ENCODE peak calls at places on chromosomes 13 and 19, in eight cellular contexts. Y is H9, K is fibroblast of lung, S is H1, O is HepG2, A is PC-9, H is IMR-90, T is mesenchymal stem cell. E is an unnamed sample.

GRCh38 chr13:72137782-72138181 is 270.8 kb upstream of the DACH1 start:
- DNase-seq in Y (no peak), K (no peak), S (no peak), O (no peak), A (no peak), H (no peak), T (no peak), E (no peak)

GRCh38 chr19:3398114-3398899 is 31.9 kb downstream of the NFIC start:
- DNase-seq in Y (peak), K (peak), S (no peak), O (peak), A (no peak), H (peak), T (peak), E (no peak)

GRCh38 chr13:105948143-105948542 is 587.3 kb downstream of the EFNB2 start:
- DNase-seq in Y (peak), K (no peak), S (no peak), O (no peak), A (no peak), H (no peak), T (no peak), E (no peak)

GRCh38 chr19:50187937-50188336 is 15.5 kb upstream of the MYH14 start:
- DNase-seq in Y (no peak), K (no peak), S (no peak), O (no peak), A (no peak), H (no peak), T (no peak), E (no peak)

GRCh38 chr19:6685482-6685881 is 15.5 kb upstream of the TNFSF14 start:
- DNase-seq in Y (no peak), K (no peak), S (no peak), O (no peak), A (no peak), H (no peak), T (no peak), E (no peak)

GRCh38 chr13:61286148-61286745 is 129.4 kb downstream of the PCDH20 start:
- DNase-seq in Y (peak), K (no peak), S (peak), O (peak), A (peak), H (no peak), T (no peak), E (no peak)

GRCh38 chr19:9839415-9839814 is 4.3 kb downstream of the PIN1 start:
- DNase-seq in Y (no peak), K (peak), S (no peak), O (no peak), A (no peak), H (peak), T (no peak), E (no peak)

GRCh38 chr13:73273737-73274136 is 214.9 kb downstream of the KLF5 start:
- DNase-seq in Y (no peak), K (peak), S (no peak), O (no peak), A (no peak), H (peak), T (peak), E (peak)

GRCh38 chr13:24923305-24923640 is 159.3 kb downstream of the RNF17 start:
- DNase-seq in Y (no peak), K (peak), S (no peak), O (no peak), A (no peak), H (peak), T (peak), E (peak)

GRCh38 chr13:97386832-97387486 is 47.0 kb upstream of the RAP2A start:
- DNase-seq in Y (no peak), K (no peak), S (no peak), O (no peak), A (no peak), H (no peak), T (no peak), E (no peak)

GRCh38 chr13:40376296-40376849 is 290.1 kb downstream of the FOXO1 start:
- DNase-seq in Y (no peak), K (no peak), S (peak), O (no peak), A (no peak), H (no peak), T (no peak), E (no peak)
- H3K4me2 ChIP-seq in Y (no peak), K (no peak), S (no peak), O (no peak), A (no peak), H (no peak), T (no peak), E (no peak)

DNA sequence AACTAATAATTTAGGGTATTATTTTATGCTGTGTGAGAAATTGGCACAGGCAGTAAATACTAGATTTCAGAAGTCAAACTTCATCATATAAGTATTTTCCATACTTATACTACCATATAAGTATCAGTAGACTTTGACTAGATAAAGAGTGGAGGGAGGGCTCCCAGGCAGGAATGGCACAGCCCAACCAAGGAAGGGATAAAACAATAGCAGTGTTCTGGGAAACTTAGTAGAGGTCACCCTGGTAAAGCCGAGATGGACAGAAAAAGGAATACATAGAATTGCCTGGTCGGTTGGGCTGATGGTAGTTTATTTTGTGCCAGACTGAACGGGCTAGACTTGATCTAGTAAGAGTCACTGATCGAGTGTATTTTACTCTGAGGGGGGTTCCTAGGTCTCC is 19.6 kb upstream of the KCTD4 start:
- DNase-seq in Y (no peak), K (no peak), S (no peak), O (no peak), A (no peak), H (no peak), T (no peak), E (no peak)
- H3K4me2 ChIP-seq in Y (no peak), K (no peak), S (no peak), O (no peak), A (no peak), H (no peak), T (no peak), E (no peak)

DNA sequence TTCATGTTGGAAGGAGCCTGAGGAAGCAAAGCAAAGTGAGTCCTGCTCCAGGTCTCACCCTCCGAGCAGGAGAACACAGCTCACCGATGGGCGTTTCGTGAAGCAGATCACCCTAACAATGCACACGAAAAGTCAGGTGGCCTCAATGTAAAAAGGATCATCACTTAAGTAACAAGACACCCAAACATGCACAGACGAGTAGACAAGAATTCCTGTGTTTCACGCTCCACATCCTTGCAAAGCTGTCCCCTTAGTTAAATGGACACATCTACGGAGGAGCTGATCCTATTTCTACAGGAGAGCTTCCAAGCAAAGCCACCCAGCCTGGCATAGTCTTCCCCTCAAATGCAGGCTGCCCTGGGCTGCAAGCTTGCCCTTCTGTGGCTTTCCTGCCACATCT is 66.2 kb downstream of the SLC15A1 start:
- DNase-seq in Y (no peak), K (no peak), S (no peak), O (no peak), A (no peak), H (no peak), T (no peak), E (no peak)
- H3K4me2 ChIP-seq in Y (no peak), K (no peak), S (no peak), O (no peak), A (no peak), H (no peak), T (no peak), E (no peak)

DNA sequence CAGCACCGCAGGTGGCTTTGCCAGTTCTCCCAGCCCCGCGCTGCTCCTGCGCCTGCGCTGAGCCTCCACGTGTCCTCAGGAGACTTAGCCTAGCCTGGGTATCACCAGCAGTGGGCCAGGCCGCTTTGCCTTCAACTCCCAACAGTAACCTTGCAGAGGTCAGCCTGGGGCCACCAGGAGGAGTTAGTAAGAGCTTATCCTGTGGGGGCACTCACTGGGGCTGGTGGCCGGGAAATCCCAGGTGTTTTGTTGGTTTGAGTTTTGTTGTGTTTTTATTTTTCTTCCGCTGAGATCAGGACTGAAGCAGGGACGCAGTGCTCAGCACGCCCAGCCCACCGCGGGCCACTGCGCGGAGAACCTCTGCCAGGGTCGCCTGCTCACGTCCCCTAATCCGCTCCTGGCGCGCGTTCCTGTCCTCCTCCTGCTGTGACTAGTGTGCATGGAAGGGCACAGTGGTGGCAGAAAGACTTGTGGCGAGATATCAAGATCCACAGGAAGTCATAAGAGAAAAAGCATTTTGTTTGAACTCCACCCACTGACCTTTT is 207.4 kb upstream of the RFC3 start:
- DNase-seq in Y (peak), K (no peak), S (peak), O (peak), A (no peak), H (no peak), T (no peak), E (peak)
- H3K4me2 ChIP-seq in Y (no peak), K (peak), S (no peak), O (peak), A (no peak), H (peak), T (peak), E (peak)

GRCh38 chr19:5324947-5325346 is 15.7 kb downstream of the PTPRS start:
- DNase-seq in Y (no peak), K (no peak), S (no peak), O (no peak), A (no peak), H (no peak), T (no peak), E (no peak)

GRCh38 chr19:5323475-5323811 is 17.2 kb downstream of the PTPRS start:
- DNase-seq in Y (no peak), K (no peak), S (no peak), O (no peak), A (no peak), H (no peak), T (no peak), E (no peak)

GRCh38 chr19:5319516-5319915 is 21.1 kb downstream of the PTPRS start:
- DNase-seq in Y (no peak), K (no peak), S (no peak), O (no peak), A (no peak), H (no peak), T (no peak), E (no peak)

GRCh38 chr19:5321066-5321642 is 19.5 kb downstream of the PTPRS start:
- DNase-seq in Y (no peak), K (no peak), S (no peak), O (no peak), A (no peak), H (no peak), T (no peak), E (no peak)

GRCh38 chr19:5321851-5322681 is 18.5 kb downstream of the PTPRS start:
- DNase-seq in Y (no peak), K (no peak), S (no peak), O (no peak), A (no peak), H (no peak), T (no peak), E (no peak)
- H3K4me2 ChIP-seq in Y (no peak), K (no peak), S (no peak), O (no peak), A (no peak), H (no peak), T (no peak), E (peak)

DNA sequence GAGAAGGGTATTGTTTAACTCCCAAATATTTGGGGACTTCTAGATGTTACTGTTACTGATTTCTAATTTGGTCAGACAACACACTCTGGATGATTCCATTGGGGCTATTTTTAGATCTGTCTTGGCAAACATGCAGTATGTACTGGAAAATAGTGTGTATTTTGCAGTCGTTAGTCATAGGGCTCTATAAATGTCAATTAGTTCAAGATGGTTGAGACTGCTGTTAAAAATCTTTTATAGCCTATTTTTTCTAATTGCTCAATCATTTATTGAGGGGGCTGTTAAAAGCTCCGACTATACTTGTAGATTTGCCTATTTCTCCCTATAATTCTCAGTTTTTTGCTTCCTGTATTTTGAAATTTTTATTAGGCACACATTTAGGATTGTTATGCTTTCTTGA is 31.4 kb downstream of the PPP5C start:
- DNase-seq in Y (no peak), K (peak), S (no peak), O (no peak), A (no peak), H (peak), T (peak), E (peak)
- H3K4me2 ChIP-seq in Y (no peak), K (peak), S (no peak), O (no peak), A (no peak), H (no peak), T (no peak), E (peak)

E was measured in astrocyte.